ENCODE peak calls at places on chromosomes 12 and 14, in nine cellular contexts. One of them, this sample, is unnamed.

GRCh38 chr14:54116163-54116562 is 159.5 kb upstream of the BMP4 start:
- DNase-seq in HS-27A: no peak
- DNase-seq in NCI-H1417: no peak
- DNase-seq in AG04450: no peak
- DNase-seq in GM03348: no peak
- DNase-seq in T-helper 2 cell treated with Interferon-gamma antibody and Interleukin-4, amounts not matched to agents 5 μg/mL and 100 μg/mL, for 36 hours: no peak
- DNase-seq in HCEC 1CT: no peak
- DNase-seq in activated T-cell treated with anti-CD3 and anti-CD28 coated beads, Interleukin-2, amount 50 U/mL, for 4 hours: no peak
- DNase-seq in dermis microvascular lymphatic vessel endothelial cell: no peak
- DNase-seq in this sample: no peak

GRCh38 chr12:132078190-132078589 is 65.9 kb downstream of the DDX51 start:
- DNase-seq in activated T-cell treated with anti-CD3 and anti-CD28 coated beads, Interleukin-2, amount 50 U/mL, for 4 hours: no peak
- DNase-seq in dermis microvascular lymphatic vessel endothelial cell: peak
- DNase-seq in NCI-H1417: no peak
- DNase-seq in HS-27A: peak
- DNase-seq in GM03348: peak
- DNase-seq in HCEC 1CT: peak
- DNase-seq in T-helper 2 cell treated with Interferon-gamma antibody and Interleukin-4, amounts not matched to agents 5 μg/mL and 100 μg/mL, for 36 hours: no peak
- DNase-seq in AG04450: peak
- DNase-seq in this sample: no peak

GRCh38 chr14:90509403-90509802 is 112.6 kb downstream of the CALM1 start:
- DNase-seq in GM03348: no peak
- DNase-seq in HS-27A: no peak
- DNase-seq in dermis microvascular lymphatic vessel endothelial cell: no peak
- DNase-seq in activated T-cell treated with anti-CD3 and anti-CD28 coated beads, Interleukin-2, amount 50 U/mL, for 4 hours: no peak
- DNase-seq in HCEC 1CT: no peak
- DNase-seq in AG04450: no peak
- DNase-seq in T-helper 2 cell treated with Interferon-gamma antibody and Interleukin-4, amounts not matched to agents 5 μg/mL and 100 μg/mL, for 36 hours: no peak
- DNase-seq in NCI-H1417: no peak
- DNase-seq in this sample: no peak

GRCh38 chr12:61629702-61630101 is 630.5 kb upstream of the USP15 start:
- DNase-seq in GM03348: no peak
- DNase-seq in dermis microvascular lymphatic vessel endothelial cell: no peak
- DNase-seq in AG04450: no peak
- DNase-seq in activated T-cell treated with anti-CD3 and anti-CD28 coated beads, Interleukin-2, amount 50 U/mL, for 4 hours: no peak
- DNase-seq in HS-27A: no peak
- DNase-seq in NCI-H1417: no peak
- DNase-seq in HCEC 1CT: no peak
- DNase-seq in T-helper 2 cell treated with Interferon-gamma antibody and Interleukin-4, amounts not matched to agents 5 μg/mL and 100 μg/mL, for 36 hours: no peak
- DNase-seq in this sample: no peak

GRCh38 chr12:55722948-55723347 is 2.8 kb downstream of the RDH5 start:
- DNase-seq in GM03348: no peak
- DNase-seq in HS-27A: no peak
- DNase-seq in T-helper 2 cell treated with Interferon-gamma antibody and Interleukin-4, amounts not matched to agents 5 μg/mL and 100 μg/mL, for 36 hours: no peak
- DNase-seq in dermis microvascular lymphatic vessel endothelial cell: no peak
- DNase-seq in HCEC 1CT: no peak
- DNase-seq in activated T-cell treated with anti-CD3 and anti-CD28 coated beads, Interleukin-2, amount 50 U/mL, for 4 hours: no peak
- DNase-seq in AG04450: no peak
- DNase-seq in NCI-H1417: no peak
- DNase-seq in this sample: no peak

GRCh38 chr14:81366259-81366658 is 33.9 kb downstream of the STON2 start:
- DNase-seq in dermis microvascular lymphatic vessel endothelial cell: no peak
- DNase-seq in GM03348: no peak
- DNase-seq in T-helper 2 cell treated with Interferon-gamma antibody and Interleukin-4, amounts not matched to agents 5 μg/mL and 100 μg/mL, for 36 hours: no peak
- DNase-seq in AG04450: no peak
- DNase-seq in NCI-H1417: no peak
- DNase-seq in HS-27A: no peak
- DNase-seq in HCEC 1CT: no peak
- DNase-seq in activated T-cell treated with anti-CD3 and anti-CD28 coated beads, Interleukin-2, amount 50 U/mL, for 4 hours: no peak
- DNase-seq in this sample: peak

GRCh38 chr12:116969615-116970575 is 59.1 kb downstream of the FBXW8 start:
- DNase-seq in NCI-H1417: no peak
- DNase-seq in HCEC 1CT: no peak
- DNase-seq in AG04450: no peak
- DNase-seq in GM03348: peak
- DNase-seq in T-helper 2 cell treated with Interferon-gamma antibody and Interleukin-4, amounts not matched to agents 5 μg/mL and 100 μg/mL, for 36 hours: no peak
- DNase-seq in HS-27A: no peak
- DNase-seq in activated T-cell treated with anti-CD3 and anti-CD28 coated beads, Interleukin-2, amount 50 U/mL, for 4 hours: no peak
- DNase-seq in dermis microvascular lymphatic vessel endothelial cell: no peak
- DNase-seq in this sample: no peak

GRCh38 chr14:60090864-60091519 is 731 bp upstream of the PCNX4 start:
- DNase-seq in HS-27A: peak
- DNase-seq in GM03348: peak
- DNase-seq in AG04450: no peak
- DNase-seq in NCI-H1417: no peak
- DNase-seq in activated T-cell treated with anti-CD3 and anti-CD28 coated beads, Interleukin-2, amount 50 U/mL, for 4 hours: peak
- DNase-seq in HCEC 1CT: peak
- DNase-seq in dermis microvascular lymphatic vessel endothelial cell: peak
- DNase-seq in T-helper 2 cell treated with Interferon-gamma antibody and Interleukin-4, amounts not matched to agents 5 μg/mL and 100 μg/mL, for 36 hours: no peak
- DNase-seq in this sample: peak

GRCh38 chr14:81388236-81388801 is 11.8 kb downstream of the STON2 start:
- DNase-seq in AG04450: no peak
- DNase-seq in dermis microvascular lymphatic vessel endothelial cell: no peak
- DNase-seq in HCEC 1CT: no peak
- DNase-seq in T-helper 2 cell treated with Interferon-gamma antibody and Interleukin-4, amounts not matched to agents 5 μg/mL and 100 μg/mL, for 36 hours: no peak
- DNase-seq in HS-27A: no peak
- DNase-seq in activated T-cell treated with anti-CD3 and anti-CD28 coated beads, Interleukin-2, amount 50 U/mL, for 4 hours: no peak
- DNase-seq in NCI-H1417: no peak
- DNase-seq in GM03348: no peak
- DNase-seq in this sample: peak

GRCh38 chr14:53840444-53840843 is 116.2 kb downstream of the BMP4 start:
- DNase-seq in dermis microvascular lymphatic vessel endothelial cell: peak
- DNase-seq in T-helper 2 cell treated with Interferon-gamma antibody and Interleukin-4, amounts not matched to agents 5 μg/mL and 100 μg/mL, for 36 hours: no peak
- DNase-seq in AG04450: no peak
- DNase-seq in NCI-H1417: peak
- DNase-seq in activated T-cell treated with anti-CD3 and anti-CD28 coated beads, Interleukin-2, amount 50 U/mL, for 4 hours: no peak
- DNase-seq in GM03348: no peak
- DNase-seq in HS-27A: no peak
- DNase-seq in HCEC 1CT: peak
- DNase-seq in this sample: peak

GRCh38 chr12:67630373-67631088 is 18.0 kb upstream of the DYRK2 start:
- DNase-seq in AG04450: no peak
- DNase-seq in dermis microvascular lymphatic vessel endothelial cell: peak
- DNase-seq in activated T-cell treated with anti-CD3 and anti-CD28 coated beads, Interleukin-2, amount 50 U/mL, for 4 hours: peak
- DNase-seq in HCEC 1CT: no peak
- DNase-seq in GM03348: no peak
- DNase-seq in HS-27A: no peak
- DNase-seq in T-helper 2 cell treated with Interferon-gamma antibody and Interleukin-4, amounts not matched to agents 5 μg/mL and 100 μg/mL, for 36 hours: peak
- DNase-seq in NCI-H1417: peak
- DNase-seq in this sample: no peak

GRCh38 chr12:89839427-89839826 is 130.8 kb upstream of the ATP2B1 start:
- DNase-seq in activated T-cell treated with anti-CD3 and anti-CD28 coated beads, Interleukin-2, amount 50 U/mL, for 4 hours: no peak
- DNase-seq in T-helper 2 cell treated with Interferon-gamma antibody and Interleukin-4, amounts not matched to agents 5 μg/mL and 100 μg/mL, for 36 hours: no peak
- DNase-seq in NCI-H1417: no peak
- DNase-seq in HCEC 1CT: no peak
- DNase-seq in AG04450: no peak
- DNase-seq in dermis microvascular lymphatic vessel endothelial cell: no peak
- DNase-seq in HS-27A: no peak
- DNase-seq in GM03348: no peak
- DNase-seq in this sample: no peak

GRCh38 chr12:55927588-55928502 is at the start of gene PYM1:
- DNase-seq in HCEC 1CT: peak
- DNase-seq in GM03348: peak
- DNase-seq in HS-27A: no peak
- DNase-seq in dermis microvascular lymphatic vessel endothelial cell: peak
- DNase-seq in T-helper 2 cell treated with Interferon-gamma antibody and Interleukin-4, amounts not matched to agents 5 μg/mL and 100 μg/mL, for 36 hours: peak
- DNase-seq in activated T-cell treated with anti-CD3 and anti-CD28 coated beads, Interleukin-2, amount 50 U/mL, for 4 hours: peak
- DNase-seq in NCI-H1417: peak
- DNase-seq in AG04450: no peak
- DNase-seq in this sample: no peak

GRCh38 chr14:105059035-105059916 is 6.0 kb downstream of the GPR132 start:
- DNase-seq in HS-27A: no peak
- DNase-seq in NCI-H1417: no peak
- DNase-seq in T-helper 2 cell treated with Interferon-gamma antibody and Interleukin-4, amounts not matched to agents 5 μg/mL and 100 μg/mL, for 36 hours: peak
- DNase-seq in activated T-cell treated with anti-CD3 and anti-CD28 coated beads, Interleukin-2, amount 50 U/mL, for 4 hours: peak
- DNase-seq in HCEC 1CT: no peak
- DNase-seq in AG04450: no peak
- DNase-seq in dermis microvascular lymphatic vessel endothelial cell: peak
- DNase-seq in GM03348: peak
- DNase-seq in this sample: no peak

GRCh38 chr12:4174417-4174816 is 99.1 kb upstream of the CCND2 start:
- DNase-seq in GM03348: no peak
- DNase-seq in T-helper 2 cell treated with Interferon-gamma antibody and Interleukin-4, amounts not matched to agents 5 μg/mL and 100 μg/mL, for 36 hours: no peak
- DNase-seq in activated T-cell treated with anti-CD3 and anti-CD28 coated beads, Interleukin-2, amount 50 U/mL, for 4 hours: no peak
- DNase-seq in dermis microvascular lymphatic vessel endothelial cell: no peak
- DNase-seq in NCI-H1417: no peak
- DNase-seq in AG04450: no peak
- DNase-seq in HCEC 1CT: no peak
- DNase-seq in HS-27A: no peak
- DNase-seq in this sample: no peak

GRCh38 chr14:68841030-68841809 is 48.4 kb upstream of the ZFP36L1 start:
- DNase-seq in NCI-H1417: no peak
- DNase-seq in HCEC 1CT: peak
- DNase-seq in AG04450: peak
- DNase-seq in activated T-cell treated with anti-CD3 and anti-CD28 coated beads, Interleukin-2, amount 50 U/mL, for 4 hours: no peak
- DNase-seq in dermis microvascular lymphatic vessel endothelial cell: peak
- DNase-seq in T-helper 2 cell treated with Interferon-gamma antibody and Interleukin-4, amounts not matched to agents 5 μg/mL and 100 μg/mL, for 36 hours: no peak
- DNase-seq in HS-27A: no peak
- DNase-seq in GM03348: peak
- DNase-seq in this sample: no peak

GRCh38 chr12:52307836-52308806 is 13.1 kb downstream of the KRT83 start:
- DNase-seq in T-helper 2 cell treated with Interferon-gamma antibody and Interleukin-4, amounts not matched to agents 5 μg/mL and 100 μg/mL, for 36 hours: peak
- DNase-seq in HS-27A: no peak
- DNase-seq in activated T-cell treated with anti-CD3 and anti-CD28 coated beads, Interleukin-2, amount 50 U/mL, for 4 hours: no peak
- DNase-seq in dermis microvascular lymphatic vessel endothelial cell: peak
- DNase-seq in NCI-H1417: peak
- DNase-seq in HCEC 1CT: no peak
- DNase-seq in AG04450: no peak
- DNase-seq in GM03348: peak
- DNase-seq in this sample: peak

GRCh38 chr12:76029982-76030377 is 1.6 kb downstream of the PHLDA1 start:
- DNase-seq in GM03348: peak
- DNase-seq in activated T-cell treated with anti-CD3 and anti-CD28 coated beads, Interleukin-2, amount 50 U/mL, for 4 hours: peak
- DNase-seq in AG04450: no peak
- DNase-seq in HS-27A: no peak
- DNase-seq in T-helper 2 cell treated with Interferon-gamma antibody and Interleukin-4, amounts not matched to agents 5 μg/mL and 100 μg/mL, for 36 hours: peak
- DNase-seq in NCI-H1417: no peak
- DNase-seq in HCEC 1CT: peak
- DNase-seq in dermis microvascular lymphatic vessel endothelial cell: peak
- DNase-seq in this sample: no peak

GRCh38 chr14:99774526-99775307 is 18.5 kb upstream of the EML1 start:
- DNase-seq in dermis microvascular lymphatic vessel endothelial cell: no peak
- DNase-seq in HS-27A: no peak
- DNase-seq in activated T-cell treated with anti-CD3 and anti-CD28 coated beads, Interleukin-2, amount 50 U/mL, for 4 hours: no peak
- DNase-seq in NCI-H1417: no peak
- DNase-seq in AG04450: no peak
- DNase-seq in HCEC 1CT: no peak
- DNase-seq in GM03348: peak
- DNase-seq in T-helper 2 cell treated with Interferon-gamma antibody and Interleukin-4, amounts not matched to agents 5 μg/mL and 100 μg/mL, for 36 hours: no peak
- DNase-seq in this sample: no peak

GRCh38 chr14:104689620-104690265 is 325 bp downstream of the INF2 start:
- DNase-seq in activated T-cell treated with anti-CD3 and anti-CD28 coated beads, Interleukin-2, amount 50 U/mL, for 4 hours: no peak
- DNase-seq in HS-27A: no peak
- DNase-seq in dermis microvascular lymphatic vessel endothelial cell: peak
- DNase-seq in GM03348: peak
- DNase-seq in AG04450: no peak
- DNase-seq in NCI-H1417: no peak
- DNase-seq in T-helper 2 cell treated with Interferon-gamma antibody and Interleukin-4, amounts not matched to agents 5 μg/mL and 100 μg/mL, for 36 hours: peak
- DNase-seq in HCEC 1CT: peak
- DNase-seq in this sample: no peak

GRCh38 chr14:79407572-79407971 is 803.7 kb downstream of the DIO2 start:
- DNase-seq in T-helper 2 cell treated with Interferon-gamma antibody and Interleukin-4, amounts not matched to agents 5 μg/mL and 100 μg/mL, for 36 hours: no peak
- DNase-seq in AG04450: no peak
- DNase-seq in dermis microvascular lymphatic vessel endothelial cell: no peak
- DNase-seq in NCI-H1417: no peak
- DNase-seq in HS-27A: no peak
- DNase-seq in GM03348: no peak
- DNase-seq in HCEC 1CT: no peak
- DNase-seq in activated T-cell treated with anti-CD3 and anti-CD28 coated beads, Interleukin-2, amount 50 U/mL, for 4 hours: no peak
- DNase-seq in this sample: no peak

GRCh38 chr12:120109570-120110267 is 6.8 kb downstream of the RAB35 start:
- DNase-seq in dermis microvascular lymphatic vessel endothelial cell: no peak
- DNase-seq in activated T-cell treated with anti-CD3 and anti-CD28 coated beads, Interleukin-2, amount 50 U/mL, for 4 hours: no peak
- DNase-seq in AG04450: no peak
- DNase-seq in NCI-H1417: no peak
- DNase-seq in HCEC 1CT: no peak
- DNase-seq in HS-27A: no peak
- DNase-seq in GM03348: no peak
- DNase-seq in T-helper 2 cell treated with Interferon-gamma antibody and Interleukin-4, amounts not matched to agents 5 μg/mL and 100 μg/mL, for 36 hours: no peak
- DNase-seq in this sample: no peak

GRCh38 chr12:43009307-43009706 is 419.8 kb upstream of the PRICKLE1 start:
- DNase-seq in dermis microvascular lymphatic vessel endothelial cell: peak
- DNase-seq in HCEC 1CT: no peak
- DNase-seq in activated T-cell treated with anti-CD3 and anti-CD28 coated beads, Interleukin-2, amount 50 U/mL, for 4 hours: no peak
- DNase-seq in AG04450: no peak
- DNase-seq in NCI-H1417: no peak
- DNase-seq in T-helper 2 cell treated with Interferon-gamma antibody and Interleukin-4, amounts not matched to agents 5 μg/mL and 100 μg/mL, for 36 hours: no peak
- DNase-seq in HS-27A: no peak
- DNase-seq in GM03348: no peak
- DNase-seq in this sample: no peak

GRCh38 chr12:109949089-109949488 is 47.1 kb downstream of the GIT2 start:
- DNase-seq in HS-27A: no peak
- DNase-seq in HCEC 1CT: peak
- DNase-seq in GM03348: peak
- DNase-seq in AG04450: peak
- DNase-seq in NCI-H1417: no peak
- DNase-seq in activated T-cell treated with anti-CD3 and anti-CD28 coated beads, Interleukin-2, amount 50 U/mL, for 4 hours: no peak
- DNase-seq in T-helper 2 cell treated with Interferon-gamma antibody and Interleukin-4, amounts not matched to agents 5 μg/mL and 100 μg/mL, for 36 hours: no peak
- DNase-seq in dermis microvascular lymphatic vessel endothelial cell: no peak
- DNase-seq in this sample: peak

GRCh38 chr12:132178801-132179401 is 34.6 kb downstream of the NOC4L start:
- DNase-seq in T-helper 2 cell treated with Interferon-gamma antibody and Interleukin-4, amounts not matched to agents 5 μg/mL and 100 μg/mL, for 36 hours: peak
- DNase-seq in GM03348: no peak
- DNase-seq in HS-27A: no peak
- DNase-seq in activated T-cell treated with anti-CD3 and anti-CD28 coated beads, Interleukin-2, amount 50 U/mL, for 4 hours: peak
- DNase-seq in NCI-H1417: peak
- DNase-seq in AG04450: no peak
- DNase-seq in dermis microvascular lymphatic vessel endothelial cell: no peak
- DNase-seq in HCEC 1CT: no peak
- DNase-seq in this sample: no peak

GRCh38 chr12:67666605-67667004 is 18.1 kb downstream of the DYRK2 start:
- DNase-seq in AG04450: no peak
- DNase-seq in T-helper 2 cell treated with Interferon-gamma antibody and Interleukin-4, amounts not matched to agents 5 μg/mL and 100 μg/mL, for 36 hours: no peak
- DNase-seq in dermis microvascular lymphatic vessel endothelial cell: no peak
- DNase-seq in NCI-H1417: no peak
- DNase-seq in HCEC 1CT: no peak
- DNase-seq in GM03348: no peak
- DNase-seq in activated T-cell treated with anti-CD3 and anti-CD28 coated beads, Interleukin-2, amount 50 U/mL, for 4 hours: no peak
- DNase-seq in HS-27A: no peak
- DNase-seq in this sample: no peak

GRCh38 chr12:95637471-95638155 is 86.3 kb upstream of the USP44 start:
- DNase-seq in AG04450: peak
- DNase-seq in activated T-cell treated with anti-CD3 and anti-CD28 coated beads, Interleukin-2, amount 50 U/mL, for 4 hours: no peak
- DNase-seq in HS-27A: peak
- DNase-seq in NCI-H1417: no peak
- DNase-seq in GM03348: peak
- DNase-seq in HCEC 1CT: peak
- DNase-seq in dermis microvascular lymphatic vessel endothelial cell: peak
- DNase-seq in T-helper 2 cell treated with Interferon-gamma antibody and Interleukin-4, amounts not matched to agents 5 μg/mL and 100 μg/mL, for 36 hours: no peak
- DNase-seq in this sample: peak

GRCh38 chr12:52755533-52755932 is 21.6 kb downstream of the KRT76 start:
- DNase-seq in NCI-H1417: no peak
- DNase-seq in GM03348: no peak
- DNase-seq in AG04450: no peak
- DNase-seq in dermis microvascular lymphatic vessel endothelial cell: no peak
- DNase-seq in activated T-cell treated with anti-CD3 and anti-CD28 coated beads, Interleukin-2, amount 50 U/mL, for 4 hours: no peak
- DNase-seq in HCEC 1CT: no peak
- DNase-seq in T-helper 2 cell treated with Interferon-gamma antibody and Interleukin-4, amounts not matched to agents 5 μg/mL and 100 μg/mL, for 36 hours: no peak
- DNase-seq in HS-27A: no peak
- DNase-seq in this sample: no peak

GRCh38 chr12:38906482-38907170 is 1.2 kb upstream of the CPNE8 start:
- DNase-seq in AG04450: no peak
- DNase-seq in GM03348: peak
- DNase-seq in dermis microvascular lymphatic vessel endothelial cell: peak
- DNase-seq in NCI-H1417: peak
- DNase-seq in HCEC 1CT: peak
- DNase-seq in T-helper 2 cell treated with Interferon-gamma antibody and Interleukin-4, amounts not matched to agents 5 μg/mL and 100 μg/mL, for 36 hours: peak
- DNase-seq in activated T-cell treated with anti-CD3 and anti-CD28 coated beads, Interleukin-2, amount 50 U/mL, for 4 hours: peak
- DNase-seq in HS-27A: peak
- DNase-seq in this sample: peak

This sample was measured in retinal pigment epithelial cell.